ENCODE peak calls at places on chromosomes 6 and 20, in nine cellular contexts. X, V, D, K, H, Y, L, T and Q are unnamed samples.

GRCh38 chr6:124536792-124537191 is 425.4 kb upstream of the RNF217 start:
- DNase-seq in X (no peak), V (peak), D (no peak), K (no peak), H (no peak), Y (no peak), L (no peak), T (no peak), Q (no peak)

GRCh38 chr6:111591901-111592461 is 13.7 kb downstream of the TRAF3IP2 start:
- DNase-seq in X (no peak), V (peak), D (no peak), K (no peak), H (no peak), Y (no peak), L (peak), T (no peak), Q (peak)

GRCh38 chr20:58416832-58417231 is 27.8 kb downstream of the VAPB start:
- DNase-seq in X (no peak), V (no peak), D (no peak), K (no peak), H (no peak), Y (no peak), L (peak), T (no peak), Q (no peak)

GRCh38 chr6:33975631-33976424 is 170.1 kb downstream of the GRM4 start:
- DNase-seq in X (no peak), V (no peak), D (peak), K (no peak), H (no peak), Y (no peak), L (no peak), T (peak), Q (no peak)

GRCh38 chr20:13563854-13564253 is 74.9 kb downstream of the TASP1 start:
- DNase-seq in X (no peak), V (no peak), D (no peak), K (no peak), H (no peak), Y (no peak), L (no peak), T (no peak), Q (no peak)

GRCh38 chr20:38113401-38114325 is 51.4 kb downstream of the TGM2 start:
- DNase-seq in X (no peak), V (no peak), D (peak), K (peak), H (no peak), Y (no peak), L (peak), T (peak), Q (no peak)

GRCh38 chr20:47781631-47782030 is 3.6 kb downstream of the SULF2 start:
- DNase-seq in X (no peak), V (no peak), D (no peak), K (no peak), H (no peak), Y (no peak), L (no peak), T (no peak), Q (no peak)

GRCh38 chr6:168247456-168248147 is 72.0 kb downstream of the DACT2 start:
- DNase-seq in X (no peak), V (no peak), D (no peak), K (no peak), H (peak), Y (no peak), L (no peak), T (no peak), Q (no peak)

GRCh38 chr6:125784365-125784764 is 6.4 kb upstream of the NCOA7 start:
- DNase-seq in X (no peak), V (no peak), D (no peak), K (no peak), H (no peak), Y (no peak), L (no peak), T (no peak), Q (peak)

GRCh38 chr20:44552039-44552438 is 30.2 kb upstream of the SERINC3 start:
- DNase-seq in X (no peak), V (no peak), D (no peak), K (no peak), H (no peak), Y (no peak), L (no peak), T (no peak), Q (no peak)

GRCh38 chr6:113496157-113496556 is 361.0 kb upstream of the MARCKS start:
- DNase-seq in X (no peak), V (no peak), D (no peak), K (no peak), H (no peak), Y (no peak), L (no peak), T (no peak), Q (no peak)

GRCh38 chr20:57208198-57208597 is 58.2 kb downstream of the BMP7 start:
- DNase-seq in X (no peak), V (peak), D (no peak), K (no peak), H (no peak), Y (no peak), L (no peak), T (no peak), Q (no peak)

GRCh38 chr6:137218473-137218916 is 690 bp downstream of the IFNGR1 start:
- DNase-seq in X (peak), V (peak), D (peak), K (peak), H (no peak), Y (no peak), L (peak), T (no peak), Q (peak)

GRCh38 chr20:44137210-44137781 is 49.7 kb downstream of the JPH2 start:
- DNase-seq in X (no peak), V (peak), D (peak), K (no peak), H (no peak), Y (peak), L (peak), T (peak), Q (peak)

GRCh38 chr6:146790561-146791091 is 191.9 kb downstream of the ADGB start:
- DNase-seq in X (no peak), V (no peak), D (no peak), K (no peak), H (no peak), Y (no peak), L (peak), T (no peak), Q (no peak)

GRCh38 chr20:35000311-35000921 is 44.7 kb downstream of the MYH7B start:
- DNase-seq in X (no peak), V (no peak), D (no peak), K (no peak), H (no peak), Y (no peak), L (no peak), T (no peak), Q (no peak)

GRCh38 chr20:49510562-49511117 is 28.2 kb upstream of the KCNB1 start:
- DNase-seq in X (no peak), V (peak), D (no peak), K (no peak), H (peak), Y (no peak), L (no peak), T (no peak), Q (peak)

GRCh38 chr6:168319279-168320051 is at the start of gene DACT2:
- DNase-seq in X (no peak), V (no peak), D (peak), K (no peak), H (no peak), Y (peak), L (no peak), T (no peak), Q (no peak)

GRCh38 chr20:22106308-22106938 is 401.0 kb downstream of the PAX1 start:
- DNase-seq in X (no peak), V (no peak), D (no peak), K (no peak), H (no peak), Y (no peak), L (peak), T (no peak), Q (no peak)

GRCh38 chr6:142885182-142885867 is 59.7 kb downstream of the HIVEP2 start:
- DNase-seq in X (peak), V (peak), D (peak), K (peak), H (no peak), Y (no peak), L (peak), T (peak), Q (peak)

GRCh38 chr6:10412165-10412947 is 2.5 kb downstream of the TFAP2A start:
- DNase-seq in X (no peak), V (peak), D (peak), K (peak), H (no peak), Y (no peak), L (peak), T (peak), Q (peak)

GRCh38 chr20:22802296-22802695 is 217.9 kb upstream of the FOXA2 start:
- DNase-seq in X (no peak), V (no peak), D (no peak), K (no peak), H (no peak), Y (no peak), L (peak), T (no peak), Q (no peak)

GRCh38 chr6:167881327-167881726 is 54.6 kb downstream of the AFDN start:
- DNase-seq in X (no peak), V (no peak), D (no peak), K (no peak), H (no peak), Y (no peak), L (no peak), T (no peak), Q (no peak)

GRCh38 chr6:35065870-35066269 is 75.3 kb downstream of the TCP11 start:
- DNase-seq in X (no peak), V (no peak), D (no peak), K (no peak), H (no peak), Y (no peak), L (no peak), T (no peak), Q (no peak)

GRCh38 chr6:37168809-37169457 is 1.0 kb upstream of the PIM1 start:
- DNase-seq in X (no peak), V (no peak), D (no peak), K (peak), H (peak), Y (no peak), L (peak), T (no peak), Q (peak)

GRCh38 chr6:69090132-69090531 is 455.1 kb downstream of the ADGRB3 start:
- DNase-seq in X (no peak), V (peak), D (no peak), K (no peak), H (no peak), Y (no peak), L (peak), T (no peak), Q (no peak)

GRCh38 chr6:168995526-168996100 is 258.0 kb downstream of the THBS2 start:
- DNase-seq in X (no peak), V (no peak), D (no peak), K (no peak), H (no peak), Y (no peak), L (no peak), T (no peak), Q (no peak)

GRCh38 chr6:68114648-68115047 is 520.4 kb upstream of the ADGRB3 start:
- DNase-seq in X (no peak), V (no peak), D (no peak), K (no peak), H (no peak), Y (no peak), L (no peak), T (no peak), Q (no peak)

GRCh38 chr6:109687271-109687721 is 3.7 kb downstream of the AK9 start:
- DNase-seq in X (no peak), V (peak), D (no peak), K (no peak), H (no peak), Y (no peak), L (peak), T (no peak), Q (peak)

GRCh38 chr20:8156603-8157079 is 24.6 kb downstream of the PLCB1 start:
- DNase-seq in X (no peak), V (peak), D (no peak), K (peak), H (no peak), Y (no peak), L (peak), T (no peak), Q (peak)

GRCh38 chr20:63322146-63322922 is 29.3 kb downstream of the COL20A1 start:
- DNase-seq in X (no peak), V (no peak), D (no peak), K (no peak), H (no peak), Y (no peak), L (no peak), T (no peak), Q (no peak)

GRCh38 chr20:63325021-63325471 is 32.1 kb downstream of the COL20A1 start:
- DNase-seq in X (no peak), V (no peak), D (no peak), K (no peak), H (no peak), Y (no peak), L (no peak), T (no peak), Q (no peak)

GRCh38 chr20:63322923-63323253 is 29.9 kb downstream of the COL20A1 start:
- DNase-seq in X (no peak), V (no peak), D (no peak), K (no peak), H (no peak), Y (no peak), L (no peak), T (no peak), Q (no peak)

GRCh38 chr20:63321148-63321831 is 28.3 kb downstream of the COL20A1 start:
- DNase-seq in X (no peak), V (peak), D (no peak), K (no peak), H (no peak), Y (no peak), L (no peak), T (no peak), Q (peak)

DNA sequence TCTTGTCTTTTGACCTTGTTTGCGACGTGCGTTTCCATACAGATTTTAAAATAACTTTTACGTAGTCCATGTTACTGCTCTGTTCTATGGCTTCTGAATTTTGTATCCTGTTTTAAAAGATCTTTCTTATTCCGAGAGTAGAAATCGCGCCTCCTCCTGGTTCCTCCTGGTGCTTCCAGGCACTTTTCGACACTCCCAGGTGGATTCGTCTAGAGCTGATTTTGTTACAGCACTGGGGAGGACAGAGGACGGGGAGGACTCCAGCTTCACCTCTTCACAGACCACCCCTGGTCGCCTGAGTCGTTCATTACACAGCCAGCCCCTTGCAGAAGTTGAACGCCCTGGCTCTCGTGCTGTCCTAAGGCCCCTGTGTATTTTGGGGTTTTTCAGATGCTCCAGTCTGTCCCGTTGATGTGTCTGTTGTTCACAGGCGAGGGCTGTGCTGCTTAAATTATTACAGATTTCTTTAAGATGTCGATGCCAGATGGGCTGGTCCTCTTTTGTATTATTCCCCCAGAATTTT is 30.4 kb downstream of the COL20A1 start:
- DNase-seq in X (no peak), V (no peak), D (no peak), K (no peak), H (no peak), Y (no peak), L (no peak), T (no peak), Q (no peak)
- TF ChIP-seq CTCF in X (no peak), V (no peak), D (no peak), K (no peak), H (no peak), Y (no peak), L (no peak), T (peak), Q (peak)

DNA sequence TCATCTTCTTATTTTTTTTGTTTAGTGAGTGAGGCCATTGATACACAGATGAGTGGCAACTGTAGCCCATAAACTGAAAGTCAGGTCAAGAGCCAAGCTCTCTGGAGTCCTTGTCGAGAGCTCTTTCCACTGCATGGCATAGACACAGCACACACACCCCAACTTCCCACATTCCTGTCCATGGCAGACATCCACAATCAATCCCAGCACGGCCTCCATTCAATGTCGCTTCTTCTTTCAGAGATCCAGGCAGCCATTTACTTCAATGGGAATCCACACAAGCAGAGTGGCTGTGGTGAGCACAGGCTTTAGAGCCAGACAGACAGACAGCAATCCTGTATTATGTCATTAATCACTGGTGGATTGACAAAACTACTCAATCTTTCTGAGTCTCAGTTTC is 34.9 kb upstream of the ECI2 start:
- DNase-seq in X (no peak), V (no peak), D (no peak), K (no peak), H (no peak), Y (no peak), L (no peak), T (no peak), Q (no peak)
- TF ChIP-seq CTCF in X (no peak), V (no peak), D (no peak), K (no peak), H (no peak), Y (no peak), L (no peak), T (no peak), Q (no peak)

DNA sequence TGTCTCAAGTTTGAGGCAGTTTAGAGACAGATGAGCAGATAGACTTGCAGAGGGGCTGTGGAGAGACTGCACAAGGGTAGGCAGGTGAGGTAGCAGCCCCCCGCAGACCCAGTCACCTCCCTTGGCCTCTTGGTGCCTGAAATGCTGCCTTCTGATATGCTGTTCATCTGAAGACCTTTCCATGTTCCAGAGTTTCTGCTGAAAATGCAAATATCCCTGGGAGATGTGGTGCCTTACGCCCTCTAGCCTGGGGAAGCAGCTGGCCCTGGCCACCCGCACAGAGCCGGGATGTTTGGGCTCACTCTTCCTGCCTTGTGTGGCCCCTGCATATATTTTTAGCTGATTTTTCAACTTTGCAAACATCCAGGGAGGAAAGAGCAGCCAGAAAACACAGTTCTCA is 51.4 kb downstream of the TMEM242 start:
- DNase-seq in X (no peak), V (no peak), D (no peak), K (no peak), H (no peak), Y (no peak), L (no peak), T (no peak), Q (no peak)
- TF ChIP-seq CTCF in X (no peak), V (no peak), D (no peak), K (no peak), H (no peak), Y (no peak), L (no peak), T (no peak), Q (no peak)

DNA sequence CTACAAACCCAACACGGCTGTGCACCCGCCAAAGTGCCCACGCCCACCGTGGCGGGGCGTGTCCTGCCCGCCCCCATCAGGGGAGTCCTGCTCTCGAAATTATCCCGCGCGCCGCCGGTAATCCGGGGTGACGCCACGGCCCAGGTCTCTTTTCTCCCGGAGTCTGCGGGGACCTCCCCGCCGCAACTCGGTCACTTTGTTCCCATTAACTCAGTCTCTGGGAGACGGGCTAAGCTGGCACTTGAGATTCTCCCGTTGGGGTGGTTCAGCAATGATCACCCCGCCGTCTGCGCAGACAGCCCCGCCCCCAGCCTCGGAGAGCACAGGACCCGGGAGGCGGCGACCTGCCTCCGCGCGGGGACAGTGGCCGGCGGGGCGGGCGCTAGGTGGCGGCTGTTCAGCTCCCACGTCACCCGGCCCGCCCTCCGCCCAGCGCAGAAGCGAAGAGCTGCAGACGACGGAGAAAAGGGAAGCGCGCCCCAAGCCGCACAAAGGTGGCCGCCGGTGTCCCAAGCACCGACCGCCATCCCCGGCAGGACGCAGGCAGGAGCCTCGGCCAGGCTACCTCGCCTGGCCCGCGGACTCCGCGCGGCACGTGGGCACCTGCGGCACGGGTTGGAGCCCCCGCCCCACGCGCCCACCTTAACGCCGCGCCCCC is 31.5 kb downstream of the SF3B5 start:
- DNase-seq in X (peak), V (no peak), D (peak), K (peak), H (peak), Y (peak), L (peak), T (peak), Q (peak)
- TF ChIP-seq CTCF in X (no peak), V (no peak), D (no peak), K (peak), H (peak), Y (peak), L (peak), T (no peak), Q (peak)

GRCh38 chr6:21595265-21595950 is 1.9 kb downstream of the SOX4 start:
- DNase-seq in X (peak), V (no peak), D (peak), K (peak), H (peak), Y (no peak), L (peak), T (no peak), Q (no peak)
- TF ChIP-seq CTCF in X (no peak), V (no peak), D (no peak), K (peak), H (peak), Y (peak), L (peak), T (peak), Q (no peak)

GRCh38 chr6:41545703-41546474 is at the start of gene FOXP4:
- DNase-seq in X (peak), V (peak), D (peak), K (peak), H (peak), Y (peak), L (peak), T (peak), Q (peak)
- TF ChIP-seq CTCF in X (no peak), V (no peak), D (no peak), K (no peak), H (no peak), Y (peak), L (no peak), T (no peak), Q (no peak)

DNA sequence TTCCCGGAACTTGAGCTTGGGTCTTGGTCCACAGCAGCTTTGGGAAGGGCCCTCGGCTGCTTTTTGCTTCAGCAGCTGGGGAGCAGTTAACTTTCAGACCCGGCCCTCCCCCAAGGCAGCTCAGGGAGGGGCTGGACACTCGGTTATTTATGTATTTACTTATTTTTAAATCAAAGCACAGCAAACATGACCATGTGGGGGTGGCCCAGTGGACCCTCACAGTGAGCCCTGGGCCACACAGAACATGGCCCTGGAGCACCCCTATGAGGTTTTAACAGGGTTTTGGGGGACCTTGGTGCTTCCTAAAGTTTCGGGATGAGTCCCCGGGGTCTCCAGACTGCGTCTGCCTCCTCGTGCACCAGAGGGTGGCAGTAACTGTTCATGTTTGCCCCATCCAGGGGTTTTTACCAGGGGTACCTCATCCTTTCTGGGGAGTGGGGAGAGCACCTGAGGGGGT is 26.6 kb upstream of the NPBWR2 start:
- DNase-seq in X (no peak), V (no peak), D (peak), K (peak), H (no peak), Y (no peak), L (no peak), T (no peak), Q (no peak)
- TF ChIP-seq CTCF in X (no peak), V (no peak), D (no peak), K (no peak), H (no peak), Y (no peak), L (peak), T (peak), Q (peak)